ENCODE peak calls at places on chromosome 7, in nine cellular contexts. K is tibial nerve; U is GM12892; H is EH; I is activated naive CD8-positive, alpha-beta T cell treated with anti-CD3 and anti-CD28 coated beads for 36 hours; P is osteocyte; F is GM23248; T is HTR-8/SVneo; E is NCI-H82. L is an unnamed sample.

GRCh38 chr7:3649678-3650445 is 348.8 kb downstream of the SDK1 start:
- DNase-seq in P (no peak), H (no peak), K (no peak), U (no peak), I (no peak), E (no peak), F (no peak), T (no peak), L (no peak)

GRCh38 chr7:93697901-93698300 is 123.4 kb upstream of the CALCR start:
- DNase-seq in K (no peak), F (no peak), H (no peak), P (no peak), E (no peak), U (no peak), I (no peak), T (no peak), L (no peak)

GRCh38 chr7:17690030-17690429 is 250.3 kb downstream of the SNX13 start:
- DNase-seq in H (peak; percentile 95), F (peak; percentile 90), T (no peak), E (no peak), I (no peak), K (no peak), U (no peak), P (no peak), L (peak; percentile 83)

GRCh38 chr7:100080895-100081534 is 508 bp downstream of the ZNF3 start:
- DNase-seq in H (peak; percentile 26), I (no peak), F (peak; percentile 55), K (no peak), P (no peak), U (no peak), E (peak; percentile 51), T (no peak), L (no peak)

GRCh38 chr7:8386926-8387550 is 46.4 kb upstream of the NXPH1 start:
- DNase-seq in H (no peak), K (no peak), T (no peak), U (peak; percentile 7), F (no peak), E (peak; percentile 82), I (no peak), P (no peak), L (no peak)

GRCh38 chr7:105769951-105770628 is 106.3 kb downstream of the ATXN7L1 start:
- DNase-seq in F (peak; percentile 39), H (peak; percentile 73), K (no peak), E (peak; percentile 83), P (no peak), U (no peak), T (peak; percentile 27), I (no peak), L (no peak)

GRCh38 chr7:41445951-41446350 is 256.9 kb downstream of the INHBA start:
- DNase-seq in F (no peak), K (no peak), P (no peak), U (no peak), I (no peak), H (no peak), E (no peak), T (no peak), L (no peak)

GRCh38 chr7:21430575-21430954 is 2.7 kb downstream of the SP4 start:
- DNase-seq in I (no peak), K (no peak), F (no peak), E (no peak), H (no peak), P (no peak), U (no peak), T (no peak), L (no peak)

GRCh38 chr7:7099584-7100014 is 82.7 kb upstream of the C1GALT1 start:
- DNase-seq in U (no peak), P (peak; percentile 93), H (peak; percentile 97), K (peak; percentile 47), E (peak; percentile 26), F (peak; percentile 84), I (no peak), T (peak; percentile 94), L (peak; percentile 91)

L was measured in HCEC 1CT.